ENCODE peak calls at places on chromosomes 12 and 14, in nine cellular contexts. P is SJSA1; E is activated T-helper 1 cell treated with anti-CD3 and anti-CD28 coated beads, Interleukin-12 subunit alpha, Interleukin-12 subunit beta, Interleukin-2, Interleukin-4 antibody, amounts not matched to agents 30 ng/mL and 10 ng/mL and 1 ng/mL, durations not matched to agents 14 hours and 24 hours and 36 hours; H is omental fat pad; T is ELR; K is MM.1S; G is stimulated activated CD4-positive, alpha-beta T cell treated with anti-CD3 and anti-CD28 coated beads, Interleukin-2, amount 100 ng/mL, for 48 hours; W is sciatic nerve; X is activated T-cell treated with anti-CD3 and anti-CD28 coated beads for 1 hour. C is an unnamed sample.
A peak's percentile ranks its signal among the peaks of the same experiment; 100 is the strongest.

GRCh38 chr12:84805474-84805858 is 107.1 kb downstream of the SLC6A15 start:
- DNase-seq in G (no peak), W (no peak), T (no peak), X (no peak), H (no peak), E (no peak), K (no peak), P (no peak), C (no peak)

GRCh38 chr12:54141534-54142475 is 47.0 kb downstream of the SMUG1 start:
- DNase-seq in W (no peak), X (no peak), H (no peak), T (peak; percentile 72), E (no peak), K (no peak), G (no peak), P (peak; percentile 46), C (no peak)

GRCh38 chr12:56374726-56375597 is 12.3 kb upstream of the APOF start:
- DNase-seq in H (no peak), E (no peak), K (no peak), W (no peak), T (peak; percentile 23), X (no peak), P (peak; percentile 8), G (no peak), C (no peak)

GRCh38 chr12:57377103-57377840 is 53.6 kb downstream of the R3HDM2 start:
- DNase-seq in H (no peak), G (no peak), T (no peak), K (peak; percentile 6), X (no peak), P (peak; percentile 77), W (no peak), E (no peak), C (no peak)

GRCh38 chr12:118357327-118358007 is 15.2 kb downstream of the TAOK3 start:
- DNase-seq in T (peak; percentile 82), X (no peak), G (peak; percentile 43), H (no peak), K (no peak), W (no peak), E (no peak), P (peak; percentile 32), C (no peak)

GRCh38 chr14:93753647-93754046 is 34.6 kb downstream of the PRIMA1 start:
- DNase-seq in G (no peak), W (no peak), T (no peak), K (no peak), H (no peak), X (no peak), P (no peak), E (no peak), C (no peak)

GRCh38 chr12:76623929-76624328 is 64.4 kb upstream of the OSBPL8 start:
- DNase-seq in G (no peak), H (no peak), P (no peak), K (no peak), E (no peak), X (no peak), W (no peak), T (peak; percentile 65), C (no peak)

GRCh38 chr12:102498471-102498870 is 18.1 kb upstream of the IGF1 start:
- DNase-seq in X (no peak), P (no peak), K (no peak), E (no peak), H (no peak), W (no peak), T (no peak), G (no peak), C (no peak)

GRCh38 chr12:119036878-119037493 is 55.6 kb downstream of the SRRM4 start:
- DNase-seq in H (no peak), W (no peak), K (peak; percentile 18), X (no peak), E (no peak), G (peak; percentile 12), T (peak; percentile 39), P (peak; percentile 5), C (no peak)

GRCh38 chr12:11862794-11863193 is 207.9 kb upstream of the BCL2L14 start:
- DNase-seq in E (no peak), K (no peak), G (no peak), P (no peak), H (no peak), W (no peak), X (no peak), T (no peak), C (no peak)

GRCh38 chr14:93975791-93976476 is 436 bp downstream of the ASB2 start:
- DNase-seq in T (no peak), P (peak; percentile 21), G (no peak), K (peak; percentile 77), E (peak; percentile 50), W (no peak), H (no peak), X (no peak), C (no peak)

GRCh38 chr12:124680863-124681778 is 113.7 kb upstream of the NCOR2 start:
- DNase-seq in P (peak; percentile 82), K (no peak), H (no peak), G (no peak), X (no peak), W (no peak), T (peak; percentile 96), E (no peak), C (no peak)

GRCh38 chr12:12474931-12475485 is 87.7 kb downstream of the DUSP16 start:
- DNase-seq in T (peak; percentile 45), X (no peak), H (no peak), K (no peak), E (peak; percentile 66), G (no peak), P (no peak), W (no peak), C (no peak)